ENCODE peak calls at places on chromosomes 11 and 22, in six cellular contexts. F, A, R, W, J and V are unnamed samples.

GRCh38 chr11:35725880-35726279 is 63.3 kb downstream of the TRIM44 start:
- DNase-seq in F (peak; percentile 34), A (no peak), R (no peak), W (no peak), J (no peak), V (peak; percentile 57)

GRCh38 chr11:1830119-1830499 is 4.7 kb upstream of the SYT8 start:
- DNase-seq in F (peak; percentile 22), A (no peak), R (no peak), W (peak; percentile 42), J (no peak), V (no peak)

GRCh38 chr22:19873138-19873959 is 18.7 kb upstream of the GNB1L start:
- DNase-seq in F (peak; percentile 37), A (no peak), R (peak; percentile 31), W (peak; percentile 49), J (peak; percentile 15), V (no peak)

GRCh38 chr11:74743640-74744039 is 5.0 kb upstream of the RNF169 start:
- DNase-seq in F (no peak), A (peak; percentile 1), R (no peak), W (no peak), J (no peak), V (no peak)

GRCh38 chr11:72814831-72815618 is 814 bp downstream of the ATG16L2 start:
- DNase-seq in F (peak; percentile 35), A (no peak), R (no peak), W (no peak), J (peak; percentile 53), V (peak; percentile 74)

GRCh38 chr11:113771964-113772363 is 1.5 kb downstream of the ZW10 start:
- DNase-seq in F (no peak), A (no peak), R (no peak), W (no peak), J (no peak), V (no peak)

GRCh38 chr22:48380016-48380665 is 1447.5 kb downstream of the BRD1 start:
- DNase-seq in F (no peak), A (no peak), R (no peak), W (no peak), J (no peak), V (no peak)

GRCh38 chr11:37721485-37721884 is 1123.4 kb upstream of the RAG2 start:
- DNase-seq in F (no peak), A (no peak), R (no peak), W (no peak), J (no peak), V (no peak)

GRCh38 chr11:38791346-38791961 is 2193.4 kb upstream of the RAG2 start:
- DNase-seq in F (peak; percentile 48), A (no peak), R (no peak), W (no peak), J (no peak), V (peak; percentile 63)

GRCh38 chr11:31233425-31233824 is 136.1 kb downstream of the DCDC1 start:
- DNase-seq in F (no peak), A (no peak), R (no peak), W (no peak), J (no peak), V (no peak)

GRCh38 chr22:45731798-45732495 is 60.3 kb downstream of the ATXN10 start:
- DNase-seq in F (no peak), A (no peak), R (no peak), W (no peak), J (no peak), V (peak; percentile 28)

GRCh38 chr11:36672815-36673450 is 74.9 kb upstream of the RAG2 start:
- DNase-seq in F (peak; percentile 30), A (peak; percentile 23), R (no peak), W (no peak), J (no peak), V (peak; percentile 64)

GRCh38 chr22:49460662-49461371 is 366.9 kb downstream of the BRD1 start:
- DNase-seq in F (no peak), A (no peak), R (no peak), W (no peak), J (no peak), V (no peak)

DNA sequence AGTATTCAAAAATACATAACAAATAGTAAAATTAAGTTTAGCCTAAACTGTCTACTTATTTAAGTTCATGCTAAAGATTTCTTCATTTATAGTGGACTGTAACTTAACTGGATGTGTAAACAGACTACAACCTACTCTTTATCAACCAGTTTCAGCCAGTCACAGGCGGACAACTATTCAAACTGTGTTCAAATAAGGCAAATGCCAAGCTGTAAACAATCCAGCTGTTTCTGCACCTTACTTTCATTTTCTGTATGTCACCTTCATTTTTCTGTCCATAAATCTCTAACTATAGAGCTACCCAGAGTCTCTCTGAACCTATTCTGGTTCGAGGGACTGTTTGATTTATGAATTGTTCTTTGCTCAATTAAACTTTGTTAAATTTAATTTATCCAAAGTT is 992.8 kb downstream of the DLG2 start:
- DNase-seq in F (no peak), A (no peak), R (no peak), W (no peak), J (no peak), V (no peak)
- TF ChIP-seq CTCF in F (no peak), A (no peak), R (no peak), W (no peak), J (no peak), V (no peak)

GRCh38 chr11:61075891-61076290 is 26.4 kb upstream of the CD5 start:
- DNase-seq in F (peak; percentile 30), A (no peak), R (peak; percentile 57), W (no peak), J (no peak), V (peak; percentile 17)
- H3K4me3 ChIP-seq in F (no peak overlapping the region), A (no peak overlapping the region), R (no peak overlapping the region), W (no peak overlapping the region), J (no peak overlapping the region), V (no peak overlapping the region)

DNA sequence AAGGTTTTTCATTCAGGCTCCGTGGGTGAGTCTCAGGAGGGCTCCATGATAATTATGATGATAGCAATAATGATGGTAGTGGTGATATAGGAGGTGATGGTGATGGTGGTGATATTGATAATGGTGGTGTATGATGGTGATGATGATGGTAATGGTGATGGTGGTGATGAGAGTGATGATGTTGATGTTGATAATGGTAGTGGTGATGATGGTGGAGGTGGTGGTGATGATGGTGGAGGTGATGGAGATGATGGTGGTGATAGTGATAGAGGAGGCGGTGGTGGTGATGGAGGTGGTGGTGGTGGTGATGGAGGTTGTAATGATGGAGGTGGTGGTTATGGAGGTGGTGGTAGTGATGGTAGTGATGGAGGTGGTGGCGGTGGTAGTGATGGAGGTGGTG is 79.4 kb downstream of the MPPED1 start:
- DNase-seq in F (no peak), A (no peak), R (no peak), W (no peak), J (no peak), V (no peak)
- TF ChIP-seq CTCF in F (no peak), A (no peak), R (no peak), W (no peak), J (no peak), V (no peak)

DNA sequence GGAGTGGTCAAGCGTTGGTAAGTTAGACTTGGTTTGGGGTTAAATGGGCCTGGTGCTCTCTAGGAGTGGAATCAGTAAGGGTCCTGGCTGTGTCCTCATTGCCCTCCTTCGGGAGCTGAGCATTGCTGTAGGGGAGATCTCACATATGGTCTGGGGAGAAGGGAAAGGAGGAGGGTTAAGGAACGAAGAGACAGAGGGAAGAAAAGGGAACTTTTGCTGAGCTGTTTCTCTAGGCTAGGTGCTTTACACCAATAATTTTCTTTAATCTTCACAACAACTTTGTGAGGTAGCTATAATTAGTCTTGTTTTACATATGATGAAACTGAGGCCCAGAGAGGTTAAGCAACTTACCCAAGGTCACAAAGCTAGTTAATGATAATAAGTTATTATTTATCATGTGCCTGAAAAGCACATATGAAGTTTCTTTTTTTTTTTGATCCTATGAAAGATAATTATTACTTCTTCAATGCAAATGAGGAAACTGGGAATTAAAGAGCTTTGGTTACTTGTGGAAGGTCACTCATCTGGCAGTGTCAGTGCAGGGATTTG is 22.6 kb downstream of the STIM1 start:
- DNase-seq in F (no peak), A (no peak), R (no peak), W (no peak), J (no peak), V (no peak)
- H3K4me3 ChIP-seq in F (no peak overlapping the region), A (no peak overlapping the region), R (no peak overlapping the region), W (no peak overlapping the region), J (no peak overlapping the region), V (no peak overlapping the region)

DNA sequence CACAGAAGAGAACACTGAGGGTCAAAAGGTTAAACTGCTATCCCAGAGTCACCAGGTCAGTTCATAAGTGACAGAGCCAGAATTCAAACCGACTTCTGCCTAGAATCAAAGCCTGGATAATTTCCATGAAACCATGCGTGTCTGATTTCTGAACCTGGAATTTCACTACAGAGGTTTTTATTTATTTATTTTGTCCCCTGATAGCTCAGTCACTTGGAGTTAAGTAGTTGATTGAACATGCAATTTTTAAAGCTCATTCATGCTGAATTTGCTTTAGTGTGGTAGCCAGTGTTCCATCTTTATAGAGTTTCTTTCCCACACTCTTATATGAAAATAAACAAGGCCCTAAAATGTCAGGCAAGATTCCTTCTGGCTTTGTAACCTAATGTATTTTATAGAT is 93.2 kb downstream of the NAV2 start:
- DNase-seq in F (no peak), A (no peak), R (no peak), W (no peak), J (no peak), V (no peak)
- TF ChIP-seq CTCF in F (no peak), A (no peak), R (no peak), W (no peak), J (no peak), V (no peak)

GRCh38 chr11:67522844-67523555 is at the start of gene CABP2:
- DNase-seq in F (no peak), A (no peak), R (no peak), W (no peak), J (no peak), V (no peak)
- H3K4me3 ChIP-seq in F (no peak within 1 kb of the TSS), A (no peak within 1 kb of the TSS), R (no peak within 1 kb of the TSS), W (no peak within 1 kb of the TSS), J (no peak within 1 kb of the TSS), V (no peak within 1 kb of the TSS)